ENCODE peak calls at places on chromosomes 13 and 19, in five cellular contexts. J is OCI-LY7; M is CD8-positive, alpha-beta memory T cell; S is gastrocnemius medialis; I is CD4-positive, CD25-positive, alpha-beta regulatory T cell. U is an unnamed sample.

GRCh38 chr19:4575978-4576933 is 16.8 kb upstream of the SEMA6B start:
- DNase-seq in J (peak), M (peak), S (peak), I (peak), U (peak)

GRCh38 chr13:73106513-73107214 is 47.9 kb downstream of the KLF5 start:
- DNase-seq in J (no peak), M (no peak), S (no peak), I (no peak), U (no peak)

GRCh38 chr19:30731596-30731995 is 359.4 kb downstream of the ZNF536 start:
- DNase-seq in J (no peak), M (no peak), S (no peak), I (no peak), U (no peak)

GRCh38 chr13:80251403-80251802 is 89.5 kb downstream of the SPRY2 start:
- DNase-seq in J (no peak), M (no peak), S (no peak), I (no peak), U (no peak)

GRCh38 chr19:16200038-16200775 is 2.5 kb downstream of the AP1M1 start:
- DNase-seq in J (no peak), M (no peak), S (peak), I (no peak), U (no peak)

GRCh38 chr19:8494158-8494557 is 8.3 kb downstream of the PRAM1 start:
- DNase-seq in J (peak), M (no peak), S (no peak), I (no peak), U (no peak)

GRCh38 chr19:1568320-1569019 is at the start of gene MEX3D:
- DNase-seq in J (peak), M (peak), S (peak), I (peak), U (peak)

GRCh38 chr19:1412323-1412923 is 5.0 kb downstream of the DAZAP1 start:
- DNase-seq in J (no peak), M (no peak), S (no peak), I (no peak), U (no peak)

GRCh38 chr13:51726446-51727185 is 77.3 kb downstream of the DHRS12 start:
- DNase-seq in J (no peak), M (no peak), S (no peak), I (no peak), U (no peak)

GRCh38 chr19:47381653-47382279 is 32.7 kb downstream of the DHX34 start:
- DNase-seq in J (peak), M (peak), S (no peak), I (peak), U (no peak)

GRCh38 chr13:40637644-40638043 is 28.8 kb downstream of the FOXO1 start:
- DNase-seq in J (no peak), M (no peak), S (no peak), I (no peak), U (no peak)

GRCh38 chr13:110506859-110507566 is 54.5 kb downstream of the RAB20 start:
- DNase-seq in J (no peak), M (no peak), S (no peak), I (no peak), U (no peak)

GRCh38 chr13:23467048-23467931 is 33.8 kb upstream of the SACS start:
- DNase-seq in J (no peak), M (no peak), S (no peak), I (no peak), U (no peak)

GRCh38 chr13:95002126-95002525 is 289.8 kb upstream of the SOX21 start:
- DNase-seq in J (no peak), M (no peak), S (no peak), I (no peak), U (no peak)

GRCh38 chr19:13033244-13033643 is 38.0 kb downstream of the NFIX start:
- DNase-seq in J (peak), M (no peak), S (no peak), I (no peak), U (no peak)

GRCh38 chr19:54136086-54136863 is 1.3 kb upstream of the CNOT3 start:
- DNase-seq in J (no peak), M (no peak), S (no peak), I (no peak), U (no peak)

GRCh38 chr13:26965058-26965380 is 204.4 kb upstream of the GPR12 start:
- DNase-seq in J (no peak), M (no peak), S (no peak), I (no peak), U (no peak)

GRCh38 chr13:102983496-102983895 is 82.7 kb downstream of the SLC10A2 start:
- DNase-seq in J (no peak), M (no peak), S (no peak), I (no peak), U (no peak)

GRCh38 chr19:46976845-46977320 is 42.8 kb upstream of the NPAS1 start:
- DNase-seq in J (no peak), M (no peak), S (peak), I (no peak), U (peak)

GRCh38 chr19:7292950-7293794 is 1.0 kb downstream of the INSR start:
- DNase-seq in J (peak), M (no peak), S (no peak), I (no peak), U (peak)

GRCh38 chr13:106398289-106398688 is 137.2 kb downstream of the EFNB2 start:
- DNase-seq in J (no peak), M (no peak), S (no peak), I (no peak), U (no peak)

GRCh38 chr19:18841400-18841799 is 9.6 kb downstream of the UPF1 start:
- DNase-seq in J (no peak), M (no peak), S (no peak), I (no peak), U (no peak)

GRCh38 chr13:111168116-111168515 is 53.0 kb downstream of the ARHGEF7 start:
- DNase-seq in J (no peak), M (no peak), S (no peak), I (no peak), U (no peak)

GRCh38 chr13:111853146-111853545 is 213.8 kb upstream of the SOX1 start:
- DNase-seq in J (no peak), M (no peak), S (no peak), I (no peak), U (no peak)

GRCh38 chr13:51451134-51451466 is 1.7 kb downstream of the INTS6 start:
- DNase-seq in J (no peak), M (no peak), S (no peak), I (no peak), U (no peak)

GRCh38 chr13:60211548-60211947 is 47.8 kb upstream of the DIAPH3 start:
- DNase-seq in J (no peak), M (no peak), S (no peak), I (no peak), U (no peak)

GRCh38 chr13:31043891-31044657 is 111.6 kb downstream of the TEX26 start:
- DNase-seq in J (peak), M (peak), S (peak), I (peak), U (peak)

GRCh38 chr13:101751488-101751887 is 299.0 kb downstream of the ITGBL1 start:
- DNase-seq in J (no peak), M (no peak), S (no peak), I (no peak), U (no peak)

GRCh38 chr19:32651729-32652140 is 23.2 kb downstream of the ANKRD27 start:
- DNase-seq in J (no peak), M (no peak), S (peak), I (no peak), U (no peak)

GRCh38 chr19:18928018-18928805 is 8.7 kb downstream of the DDX49 start:
- DNase-seq in J (no peak), M (no peak), S (no peak), I (no peak), U (no peak)

GRCh38 chr19:39934584-39935233 is at the start of gene FCGBP:
- DNase-seq in J (no peak), M (no peak), S (no peak), I (no peak), U (no peak)

GRCh38 chr19:39937094-39937493 is 2.7 kb upstream of the FCGBP start:
- DNase-seq in J (no peak), M (no peak), S (no peak), I (peak), U (no peak)

GRCh38 chr19:39936020-39936419 is 1.6 kb upstream of the FCGBP start:
- DNase-seq in J (no peak), M (no peak), S (no peak), I (no peak), U (no peak)

GRCh38 chr19:39936622-39937021 is 2.2 kb upstream of the FCGBP start:
- DNase-seq in J (no peak), M (no peak), S (no peak), I (no peak), U (no peak)

GRCh38 chr19:39935262-39935661 is 828 bp upstream of the FCGBP start:
- DNase-seq in J (no peak), M (no peak), S (no peak), I (no peak), U (no peak)
- H3K27ac ChIP-seq in J (no peak), M (no peak), S (no peak), I (no peak), U (no peak)

GRCh38 chr13:108357228-108357627 is 87.7 kb downstream of the TNFSF13B start:
- DNase-seq in J (no peak), M (no peak), S (no peak), I (no peak), U (no peak)

GRCh38 chr13:108349269-108349668 is 79.8 kb downstream of the TNFSF13B start:
- DNase-seq in J (no peak), M (no peak), S (no peak), I (no peak), U (no peak)

DNA sequence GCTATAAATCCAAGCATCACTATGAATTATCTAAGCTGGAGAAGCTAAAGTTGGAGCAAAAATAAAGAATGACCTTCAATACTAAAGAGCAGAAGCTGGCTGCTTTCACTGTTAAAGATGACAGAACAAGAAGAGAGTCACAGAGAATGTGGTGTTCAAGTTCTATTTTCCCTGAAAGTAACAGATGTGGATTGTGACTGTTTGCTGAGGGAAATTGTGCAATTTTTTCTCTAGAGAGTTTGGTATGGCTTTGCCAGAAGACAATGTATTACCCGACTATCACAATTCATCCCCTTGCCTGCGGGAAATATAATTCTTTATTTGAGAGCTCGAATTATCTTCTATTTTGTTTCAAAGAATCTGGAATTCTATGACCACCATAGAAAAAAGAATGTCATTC is 83.1 kb downstream of the TNFSF13B start:
- DNase-seq in J (no peak), M (no peak), S (no peak), I (no peak), U (no peak)
- H3K4me3 ChIP-seq in J (no peak), M (no peak), S (no peak), I (no peak), U (no peak)

GRCh38 chr13:98556417-98556816 is 20.5 kb downstream of the STK24 start:
- DNase-seq in J (no peak), M (no peak), S (no peak), I (no peak), U (no peak)

GRCh38 chr13:98557934-98558630 is 18.8 kb downstream of the STK24 start:
- DNase-seq in J (no peak), M (no peak), S (no peak), I (no peak), U (no peak)

GRCh38 chr13:98563071-98563470 is 13.8 kb downstream of the STK24 start:
- DNase-seq in J (peak), M (no peak), S (no peak), I (peak), U (no peak)

GRCh38 chr13:98556968-98557591 is 19.8 kb downstream of the STK24 start:
- DNase-seq in J (no peak), M (no peak), S (no peak), I (no peak), U (no peak)
- H3K27ac ChIP-seq in J (no peak), M (no peak), S (no peak), I (peak), U (no peak)

DNA sequence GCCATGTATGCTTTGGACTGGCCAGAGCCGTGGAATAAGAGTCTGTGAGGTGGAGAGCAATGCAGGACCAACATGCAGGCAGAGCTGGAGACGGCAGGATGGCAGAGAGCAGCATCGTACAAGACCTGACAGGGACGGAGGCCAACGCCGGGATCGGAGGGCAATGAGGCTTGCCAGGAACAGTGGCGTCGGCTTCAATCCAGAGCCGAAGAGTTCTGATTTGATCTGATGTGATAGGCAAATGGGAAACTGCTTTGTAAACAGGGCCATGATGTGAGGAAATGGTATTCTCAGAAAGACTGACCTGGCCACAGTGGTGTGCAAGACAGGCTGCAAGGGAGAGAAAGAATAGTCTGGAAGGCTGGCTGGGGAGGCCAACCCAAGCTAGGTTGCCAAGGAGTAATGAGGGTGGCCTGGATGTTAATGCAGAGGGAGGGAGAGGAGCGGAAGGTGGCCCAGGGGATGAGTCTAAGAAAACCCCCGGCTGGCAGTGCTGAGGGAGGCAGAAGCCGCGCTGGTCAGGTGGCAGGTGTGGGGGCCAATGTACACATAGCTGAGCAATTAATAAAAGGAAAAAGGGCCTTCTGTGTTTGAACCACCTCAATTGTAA is 26.7 kb downstream of the RCBTB2 start:
- DNase-seq in J (no peak), M (no peak), S (no peak), I (no peak), U (no peak)
- H3K4me3 ChIP-seq in J (peak), M (peak), S (no peak), I (peak), U (no peak)

DNA sequence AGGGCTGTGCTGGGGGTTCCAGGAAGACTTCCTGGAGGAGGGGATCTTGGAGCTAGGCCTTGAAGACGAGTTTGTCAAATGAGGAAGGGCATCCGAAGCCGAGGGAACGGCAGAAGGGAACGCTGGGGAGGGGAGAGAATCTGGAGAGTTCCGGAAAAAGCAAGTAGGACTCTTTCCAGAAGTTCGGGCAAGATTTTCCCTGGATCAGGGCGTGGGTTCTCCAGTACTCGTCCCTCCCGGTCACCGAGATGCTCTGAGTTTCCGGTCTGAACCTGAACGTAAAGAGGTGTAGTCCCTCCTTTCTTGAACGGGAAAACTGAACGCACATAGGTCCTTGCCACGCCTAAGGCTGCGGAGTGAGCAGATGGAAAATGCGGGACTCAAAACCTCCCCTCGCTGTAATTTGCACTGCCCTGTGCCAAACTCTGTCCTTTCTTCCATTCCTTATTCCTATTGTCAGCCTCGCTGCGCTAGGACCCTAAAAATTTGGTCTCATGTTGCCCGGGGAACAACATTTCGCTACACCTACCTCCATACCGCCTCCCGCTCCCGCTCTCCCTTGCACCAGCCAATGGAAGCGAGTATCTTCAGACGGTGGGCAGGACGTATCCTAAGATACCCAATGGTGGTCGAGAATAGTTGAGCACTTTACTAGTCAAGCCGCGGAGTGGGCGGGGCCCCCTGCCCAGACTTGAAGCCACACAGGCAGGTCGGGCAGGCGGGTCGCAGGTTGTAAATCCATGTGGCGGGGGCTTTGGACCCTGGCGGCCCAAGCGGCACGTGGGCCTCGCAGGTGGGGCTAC is at the start of gene GTPBP3:
- DNase-seq in J (peak), M (peak), S (peak), I (peak), U (peak)
- H3K27ac ChIP-seq in J (peak), M (peak), S (peak), I (peak), U (peak)

GRCh38 chr19:5952193-5953033 is 25.5 kb downstream of the RANBP3 start:
- DNase-seq in J (no peak), M (no peak), S (no peak), I (no peak), U (no peak)

GRCh38 chr19:5953034-5953589 is 24.8 kb downstream of the RANBP3 start:
- DNase-seq in J (no peak), M (no peak), S (no peak), I (no peak), U (no peak)

GRCh38 chr19:5954293-5954692 is 23.6 kb downstream of the RANBP3 start:
- DNase-seq in J (no peak), M (no peak), S (no peak), I (no peak), U (no peak)

GRCh38 chr19:5955638-5955935 is 22.4 kb downstream of the RANBP3 start:
- DNase-seq in J (no peak), M (no peak), S (no peak), I (no peak), U (no peak)

GRCh38 chr19:5953680-5954213 is 24.2 kb downstream of the RANBP3 start:
- DNase-seq in J (no peak), M (no peak), S (no peak), I (no peak), U (no peak)
- H3K4me3 ChIP-seq in J (no peak), M (peak), S (no peak), I (peak), U (no peak)

GRCh38 chr19:49680473-49681351 is 3.6 kb downstream of the PRMT1 start:
- DNase-seq in J (peak), M (peak), S (peak), I (peak), U (peak)
- H3K27ac ChIP-seq in J (peak), M (peak), S (peak), I (peak), U (peak)

GRCh38 chr19:57642396-57643046 is 9.6 kb downstream of the ZNF211 start:
- DNase-seq in J (no peak), M (no peak), S (no peak), I (no peak), U (no peak)
- H3K4me3 ChIP-seq in J (no peak), M (peak), S (no peak), I (no peak), U (no peak)